ENCODE peak calls at places on chromosomes 11 and 22, in seven cellular contexts. L, O, H, G, U, R and Q are unnamed samples.

GRCh38 chr11:64001552-64002427 is 15.6 kb downstream of the OTUB1 start:
- DNase-seq in L (no peak), O (peak), H (no peak), G (peak), U (no peak), R (no peak), Q (no peak)

GRCh38 chr22:49971232-49972162 is 10.9 kb downstream of the PIM3 start:
- DNase-seq in L (peak), O (peak), H (peak), G (peak), U (peak), R (peak), Q (peak)

GRCh38 chr22:35065796-35066218 is at the start of gene ISX:
- DNase-seq in L (no peak), O (no peak), H (no peak), G (no peak), U (no peak), R (no peak), Q (no peak)

GRCh38 chr11:27248430-27249207 is 114.4 kb downstream of the CCDC34 start:
- DNase-seq in L (no peak), O (no peak), H (peak), G (no peak), U (no peak), R (no peak), Q (no peak)

GRCh38 chr22:37661160-37661924 is 2.8 kb downstream of the PDXP start:
- DNase-seq in L (peak), O (no peak), H (no peak), G (no peak), U (peak), R (no peak), Q (no peak)

GRCh38 chr11:844693-845644 is 2.3 kb downstream of the TSPAN4 start:
- DNase-seq in L (peak), O (peak), H (peak), G (peak), U (peak), R (peak), Q (no peak)

GRCh38 chr11:133519560-133519959 is 12.7 kb downstream of the OPCML start:
- DNase-seq in L (no peak), O (no peak), H (no peak), G (no peak), U (no peak), R (no peak), Q (no peak)

GRCh38 chr11:86620796-86621575 is 51.4 kb downstream of the ME3 start:
- DNase-seq in L (no peak), O (no peak), H (no peak), G (no peak), U (no peak), R (no peak), Q (no peak)

GRCh38 chr11:6452219-6452618 is 11.4 kb upstream of the HPX start:
- DNase-seq in L (no peak), O (no peak), H (no peak), G (no peak), U (no peak), R (no peak), Q (no peak)

GRCh38 chr11:46001427-46002049 is 79.1 kb downstream of the LARGE2 start:
- DNase-seq in L (peak), O (no peak), H (no peak), G (no peak), U (no peak), R (no peak), Q (no peak)

GRCh38 chr11:19076744-19077589 is 16.4 kb upstream of the MRGPRX2 start:
- DNase-seq in L (peak), O (no peak), H (no peak), G (peak), U (peak), R (peak), Q (peak)

GRCh38 chr11:105821366-105821765 is 200.7 kb downstream of the MSANTD4 start:
- DNase-seq in L (no peak), O (no peak), H (no peak), G (no peak), U (no peak), R (no peak), Q (no peak)

GRCh38 chr11:9320047-9320446 is 5.7 kb upstream of the TMEM41B start:
- DNase-seq in L (no peak), O (no peak), H (no peak), G (no peak), U (no peak), R (no peak), Q (no peak)

GRCh38 chr11:47553417-47553746 is 450 bp upstream of the CELF1 start:
- DNase-seq in L (no peak), O (no peak), H (no peak), G (no peak), U (no peak), R (no peak), Q (no peak)

GRCh38 chr22:32751065-32751739 is 50.3 kb upstream of the TIMP3 start:
- DNase-seq in L (no peak), O (no peak), H (no peak), G (no peak), U (no peak), R (no peak), Q (no peak)

GRCh38 chr22:32753591-32753990 is 47.9 kb upstream of the TIMP3 start:
- DNase-seq in L (no peak), O (no peak), H (no peak), G (no peak), U (no peak), R (no peak), Q (no peak)

GRCh38 chr22:32752326-32752725 is 49.2 kb upstream of the TIMP3 start:
- DNase-seq in L (no peak), O (no peak), H (no peak), G (no peak), U (no peak), R (no peak), Q (no peak)

GRCh38 chr22:32754413-32755041 is 47.0 kb upstream of the TIMP3 start:
- DNase-seq in L (no peak), O (no peak), H (no peak), G (peak), U (no peak), R (no peak), Q (no peak)

GRCh38 chr22:32752868-32753520 is 48.5 kb upstream of the TIMP3 start:
- DNase-seq in L (no peak), O (peak), H (peak), G (peak), U (no peak), R (no peak), Q (no peak)
- H3K27ac ChIP-seq in L (no peak), O (peak), H (peak), G (no peak), U (no peak), R (no peak), Q (no peak)

GRCh38 chr11:110886241-110886640 is 174.0 kb upstream of the ARHGAP20 start:
- DNase-seq in L (no peak), O (no peak), H (no peak), G (no peak), U (no peak), R (no peak), Q (no peak)

GRCh38 chr11:110878513-110878912 is 166.3 kb upstream of the ARHGAP20 start:
- DNase-seq in L (no peak), O (no peak), H (no peak), G (no peak), U (no peak), R (no peak), Q (no peak)

GRCh38 chr11:110883266-110883665 is 171.0 kb upstream of the ARHGAP20 start:
- DNase-seq in L (peak), O (no peak), H (no peak), G (no peak), U (no peak), R (no peak), Q (no peak)
- TF ChIP-seq CTCF in L (no peak), O (no peak), H (no peak), G (no peak), U (no peak), R (no peak), Q (no peak)

GRCh38 chr22:23816552-23816976 is 22.2 kb downstream of the DERL3 start:
- DNase-seq in L (no peak), O (no peak), H (no peak), G (no peak), U (no peak), R (peak), Q (no peak)
- H3K27ac ChIP-seq in L (no peak), O (no peak), H (peak), G (no peak), U (no peak), R (no peak), Q (no peak)

DNA sequence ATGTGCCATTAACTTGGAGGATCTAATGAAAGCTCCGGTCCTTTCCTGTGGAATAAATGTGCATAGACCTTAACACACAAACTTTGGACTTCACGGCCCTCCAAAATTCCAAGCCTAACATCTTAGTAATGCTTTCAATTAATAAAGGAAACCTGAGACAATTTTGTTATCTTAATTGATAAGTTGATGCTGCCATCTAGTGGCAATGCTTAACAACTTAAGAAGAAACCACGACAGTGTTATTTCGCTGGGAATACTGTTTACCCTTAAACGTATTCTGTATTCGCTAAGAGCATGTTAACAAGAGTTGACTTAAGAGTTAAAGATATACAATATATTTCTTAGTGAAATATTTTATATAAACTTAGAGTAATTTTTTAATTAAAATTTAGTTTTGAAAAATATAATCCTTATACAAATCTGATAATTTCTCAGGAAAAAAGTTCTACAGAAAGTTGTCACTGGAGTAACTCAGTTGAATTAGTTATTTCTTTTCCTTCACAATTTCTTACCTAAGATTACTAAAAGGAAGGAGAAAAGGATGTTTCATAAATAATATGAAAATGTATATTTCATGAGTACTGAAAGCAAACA is 35.0 kb upstream of the OR9G4 start:
- DNase-seq in L (peak), O (no peak), H (no peak), G (no peak), U (no peak), R (no peak), Q (no peak)
- TF ChIP-seq CTCF in L (peak), O (no peak), H (peak), G (peak), U (peak), R (peak), Q (peak)

DNA sequence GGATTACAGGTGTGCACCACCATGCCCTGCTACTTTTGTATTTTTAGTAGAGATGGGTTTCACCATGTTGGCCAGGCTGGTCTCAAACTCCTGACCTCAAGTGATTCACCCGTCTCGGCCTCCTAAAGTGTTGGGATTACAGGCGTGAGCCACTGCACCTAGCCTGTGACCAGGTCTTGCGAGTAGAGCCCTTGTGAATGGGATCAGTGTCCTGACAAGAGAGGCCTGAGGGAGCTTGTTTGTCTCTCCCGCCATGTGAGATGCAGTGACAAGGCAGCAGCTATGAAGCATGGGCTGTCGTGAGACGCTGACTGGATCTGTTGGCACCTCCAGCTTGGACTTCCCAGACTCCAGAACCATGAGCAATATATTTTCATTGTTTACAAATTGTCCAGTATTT is 69.3 kb downstream of the LRRC32 start:
- DNase-seq in L (no peak), O (no peak), H (peak), G (no peak), U (no peak), R (no peak), Q (no peak)
- H3K27ac ChIP-seq in L (no peak), O (no peak), H (peak), G (no peak), U (no peak), R (no peak), Q (peak)

GRCh38 chr11:66636411-66636810 is 2.1 kb upstream of the RBM4 start:
- DNase-seq in L (no peak), O (no peak), H (no peak), G (no peak), U (no peak), R (no peak), Q (no peak)

GRCh38 chr11:66637557-66638176 is 836 bp upstream of the RBM4 start:
- DNase-seq in L (peak), O (peak), H (no peak), G (no peak), U (no peak), R (no peak), Q (no peak)

GRCh38 chr11:66639066-66639813 is 737 bp downstream of the RBM4 start:
- DNase-seq in L (no peak), O (peak), H (no peak), G (no peak), U (peak), R (no peak), Q (no peak)

GRCh38 chr11:66641834-66642233 is 3.3 kb downstream of the RBM4 start:
- DNase-seq in L (no peak), O (no peak), H (no peak), G (no peak), U (no peak), R (no peak), Q (no peak)

GRCh38 chr11:66638177-66639065 is at the start of gene RBM4:
- DNase-seq in L (peak), O (peak), H (peak), G (peak), U (peak), R (peak), Q (peak)
- TF ChIP-seq CTCF in L (peak), O (no peak), H (no peak), G (no peak), U (no peak), R (no peak), Q (no peak)

GRCh38 chr22:43774318-43774717 is 37.8 kb downstream of the EFCAB6 start:
- DNase-seq in L (no peak), O (no peak), H (no peak), G (no peak), U (no peak), R (no peak), Q (peak)
- H3K27ac ChIP-seq in L (no peak), O (no peak), H (no peak), G (no peak), U (no peak), R (no peak), Q (no peak)

GRCh38 chr22:47276219-47276843 is 513.9 kb downstream of the TBC1D22A start:
- DNase-seq in L (no peak), O (peak), H (no peak), G (no peak), U (no peak), R (no peak), Q (no peak)

GRCh38 chr22:47277001-47277400 is 514.6 kb downstream of the TBC1D22A start:
- DNase-seq in L (no peak), O (peak), H (no peak), G (no peak), U (no peak), R (no peak), Q (no peak)

GRCh38 chr22:47277511-47277910 is 515.1 kb downstream of the TBC1D22A start:
- DNase-seq in L (no peak), O (peak), H (no peak), G (no peak), U (no peak), R (no peak), Q (no peak)

GRCh38 chr22:47274196-47274595 is 511.7 kb downstream of the TBC1D22A start:
- DNase-seq in L (no peak), O (peak), H (no peak), G (no peak), U (no peak), R (no peak), Q (no peak)

GRCh38 chr22:47275479-47276218 is 513.2 kb downstream of the TBC1D22A start:
- DNase-seq in L (no peak), O (peak), H (no peak), G (no peak), U (no peak), R (no peak), Q (no peak)
- TF ChIP-seq CTCF in L (no peak), O (no peak), H (no peak), G (no peak), U (no peak), R (no peak), Q (no peak)

DNA sequence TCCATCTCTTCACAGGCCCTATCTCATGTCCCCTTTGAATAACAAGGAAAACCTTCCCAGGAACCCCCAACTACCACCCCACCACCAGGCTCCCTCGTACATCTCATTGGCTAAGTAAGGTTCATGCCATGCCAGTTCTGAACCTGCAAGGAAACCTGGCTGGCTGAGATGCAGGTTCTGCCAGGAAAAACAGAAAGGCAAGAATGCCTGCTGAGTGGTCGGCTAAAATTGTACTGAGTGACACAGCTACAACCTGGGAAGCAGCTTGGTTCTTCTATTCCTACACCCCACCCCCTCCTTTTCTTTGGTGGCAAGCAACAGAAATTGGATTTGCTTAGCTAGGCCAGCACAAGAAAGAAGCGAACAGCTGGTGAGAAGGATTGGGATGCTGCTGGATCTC is 36.1 kb upstream of the TSPAN18 start:
- DNase-seq in L (no peak), O (no peak), H (no peak), G (no peak), U (no peak), R (no peak), Q (no peak)
- H3K27ac ChIP-seq in L (no peak), O (no peak), H (no peak), G (no peak), U (no peak), R (no peak), Q (no peak)